ENCODE peak calls at places on chromosomes 6 and 20, in seven cellular contexts. One of them, this sample, is unnamed. For H3K4me1, the result is how much of the 10 kb centered on the place peaks cover.

GRCh38 chr6:33116417-33116816 is 40.6 kb downstream of the HLA-DPB1 start:
- DNase-seq in H9: peak
- DNase-seq in CD8-positive, alpha-beta T cell: no peak
- DNase-seq in BE2C: no peak
- DNase-seq in uterus: no peak
- DNase-seq in astrocyte: no peak
- DNase-seq in cardiac muscle cell: peak
- DNase-seq in this sample: no peak

GRCh38 chr20:31740208-31740607 is 1.1 kb downstream of the TPX2 start:
- DNase-seq in uterus: no peak
- DNase-seq in astrocyte: peak
- DNase-seq in cardiac muscle cell: no peak
- DNase-seq in BE2C: no peak
- DNase-seq in CD8-positive, alpha-beta T cell: no peak
- DNase-seq in H9: no peak
- DNase-seq in this sample: no peak

GRCh38 chr6:148969679-148970078 is 222.8 kb downstream of the UST start:
- DNase-seq in H9: no peak
- DNase-seq in astrocyte: peak
- DNase-seq in BE2C: no peak
- DNase-seq in uterus: no peak
- DNase-seq in cardiac muscle cell: no peak
- DNase-seq in CD8-positive, alpha-beta T cell: no peak
- DNase-seq in this sample: no peak

GRCh38 chr6:21953831-21954801 is 342.7 kb downstream of the PRL start:
- DNase-seq in BE2C: peak
- DNase-seq in astrocyte: peak
- DNase-seq in uterus: peak
- DNase-seq in H9: no peak
- DNase-seq in CD8-positive, alpha-beta T cell: no peak
- DNase-seq in cardiac muscle cell: peak
- DNase-seq in this sample: no peak

GRCh38 chr20:7667194-7667593 is 273.1 kb downstream of the HAO1 start:
- DNase-seq in uterus: no peak
- DNase-seq in CD8-positive, alpha-beta T cell: no peak
- DNase-seq in H9: no peak
- DNase-seq in BE2C: no peak
- DNase-seq in cardiac muscle cell: no peak
- DNase-seq in astrocyte: peak
- DNase-seq in this sample: no peak

GRCh38 chr6:84681693-84682326 is 82.6 kb downstream of the TBX18 start:
- DNase-seq in CD8-positive, alpha-beta T cell: no peak
- DNase-seq in BE2C: no peak
- DNase-seq in cardiac muscle cell: no peak
- DNase-seq in uterus: no peak
- DNase-seq in astrocyte: no peak
- DNase-seq in H9: no peak
- DNase-seq in this sample: no peak

GRCh38 chr20:62924567-62925419 is 1.5 kb downstream of the DIDO1 start:
- DNase-seq in BE2C: no peak
- DNase-seq in H9: no peak
- DNase-seq in CD8-positive, alpha-beta T cell: no peak
- DNase-seq in uterus: no peak
- DNase-seq in astrocyte: peak
- DNase-seq in cardiac muscle cell: no peak
- DNase-seq in this sample: no peak

GRCh38 chr6:144104898-144105487 is 9.6 kb upstream of the SF3B5 start:
- DNase-seq in uterus: no peak
- DNase-seq in astrocyte: peak
- DNase-seq in H9: no peak
- DNase-seq in CD8-positive, alpha-beta T cell: no peak
- DNase-seq in BE2C: peak
- DNase-seq in cardiac muscle cell: peak
- DNase-seq in this sample: peak

GRCh38 chr6:135743476-135743875 is 108.0 kb upstream of the PDE7B start:
- DNase-seq in BE2C: no peak
- DNase-seq in astrocyte: no peak
- DNase-seq in CD8-positive, alpha-beta T cell: no peak
- DNase-seq in cardiac muscle cell: no peak
- DNase-seq in H9: no peak
- DNase-seq in uterus: no peak
- DNase-seq in this sample: no peak

GRCh38 chr6:78670802-78671201 is 196.5 kb upstream of the IRAK1BP1 start:
- DNase-seq in cardiac muscle cell: no peak
- DNase-seq in uterus: no peak
- DNase-seq in astrocyte: no peak
- DNase-seq in CD8-positive, alpha-beta T cell: no peak
- DNase-seq in BE2C: no peak
- DNase-seq in H9: no peak
- DNase-seq in this sample: no peak

GRCh38 chr20:63898882-63899558 is 4.1 kb downstream of the DNAJC5 start:
- DNase-seq in CD8-positive, alpha-beta T cell: no peak
- DNase-seq in astrocyte: no peak
- DNase-seq in H9: no peak
- DNase-seq in cardiac muscle cell: no peak
- DNase-seq in BE2C: no peak
- DNase-seq in uterus: no peak
- DNase-seq in this sample: no peak

GRCh38 chr6:169831450-169832246 is 80.2 kb downstream of the ERMARD start:
- DNase-seq in BE2C: peak
- DNase-seq in astrocyte: peak
- DNase-seq in cardiac muscle cell: peak
- DNase-seq in H9: peak
- DNase-seq in CD8-positive, alpha-beta T cell: peak
- DNase-seq in uterus: peak
- DNase-seq in this sample: peak

GRCh38 chr20:45959956-45960630 is 11.9 kb downstream of the ZNF335 start:
- DNase-seq in H9: peak
- DNase-seq in CD8-positive, alpha-beta T cell: no peak
- DNase-seq in astrocyte: no peak
- DNase-seq in cardiac muscle cell: no peak
- DNase-seq in uterus: no peak
- DNase-seq in BE2C: no peak
- DNase-seq in this sample: no peak

GRCh38 chr20:22560817-22561216 is 23.6 kb downstream of the FOXA2 start:
- DNase-seq in astrocyte: no peak
- DNase-seq in BE2C: no peak
- DNase-seq in cardiac muscle cell: no peak
- DNase-seq in uterus: no peak
- DNase-seq in H9: peak
- DNase-seq in CD8-positive, alpha-beta T cell: no peak
- DNase-seq in this sample: no peak

GRCh38 chr20:17612287-17612974 is 42.6 kb downstream of the DSTN start:
- DNase-seq in BE2C: no peak
- DNase-seq in astrocyte: peak
- DNase-seq in cardiac muscle cell: no peak
- DNase-seq in CD8-positive, alpha-beta T cell: peak
- DNase-seq in H9: peak
- DNase-seq in uterus: no peak
- DNase-seq in this sample: no peak

GRCh38 chr6:22877946-22878705 is 308.8 kb downstream of the HDGFL1 start:
- DNase-seq in BE2C: no peak
- DNase-seq in H9: peak
- DNase-seq in CD8-positive, alpha-beta T cell: no peak
- DNase-seq in uterus: no peak
- DNase-seq in cardiac muscle cell: no peak
- DNase-seq in astrocyte: peak
- DNase-seq in this sample: no peak

DNA sequence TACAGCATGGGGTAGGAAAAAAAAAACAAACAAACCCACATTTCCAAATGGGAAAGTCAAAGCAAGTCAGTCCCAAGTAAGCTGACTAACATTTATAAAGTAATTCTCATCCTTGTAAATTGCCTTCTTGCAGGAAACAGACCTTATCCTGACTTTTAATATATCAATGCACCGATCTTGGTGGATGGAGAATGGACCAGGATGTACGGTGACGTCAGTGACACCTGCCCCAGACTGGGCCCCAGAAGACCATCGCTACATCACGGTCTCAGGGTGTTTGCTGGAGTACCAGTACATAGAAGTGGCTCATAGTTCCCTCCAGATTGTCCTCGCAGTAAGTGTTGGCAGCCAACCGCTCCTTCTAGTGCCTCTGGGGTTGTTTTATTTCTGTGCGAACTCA is 304.2 kb upstream of the RNF217 start:
- DNase-seq in uterus: no peak
- DNase-seq in astrocyte: no peak
- DNase-seq in BE2C: no peak
- DNase-seq in H9: no peak
- DNase-seq in CD8-positive, alpha-beta T cell: no peak
- DNase-seq in cardiac muscle cell: no peak
- DNase-seq in this sample: no peak
- H3K4me1 ChIP-seq in uterus: under half
- H3K4me1 ChIP-seq in astrocyte: under half
- H3K4me1 ChIP-seq in BE2C: under half
- H3K4me1 ChIP-seq in H9: under half
- H3K4me1 ChIP-seq in CD8-positive, alpha-beta T cell: under half
- H3K4me1 ChIP-seq in cardiac muscle cell: under half
- H3K4me1 ChIP-seq in this sample: under half

GRCh38 chr6:44697333-44697732 is 309.8 kb downstream of the CDC5L start:
- DNase-seq in uterus: no peak
- DNase-seq in H9: peak
- DNase-seq in BE2C: no peak
- DNase-seq in CD8-positive, alpha-beta T cell: no peak
- DNase-seq in cardiac muscle cell: no peak
- DNase-seq in astrocyte: no peak
- DNase-seq in this sample: no peak

GRCh38 chr6:44698602-44699001 is 311.1 kb downstream of the CDC5L start:
- DNase-seq in cardiac muscle cell: no peak
- DNase-seq in astrocyte: no peak
- DNase-seq in uterus: no peak
- DNase-seq in H9: no peak
- DNase-seq in BE2C: no peak
- DNase-seq in CD8-positive, alpha-beta T cell: no peak
- DNase-seq in this sample: no peak

GRCh38 chr6:44699082-44699481 is 311.6 kb downstream of the CDC5L start:
- DNase-seq in BE2C: no peak
- DNase-seq in uterus: no peak
- DNase-seq in astrocyte: peak
- DNase-seq in cardiac muscle cell: no peak
- DNase-seq in CD8-positive, alpha-beta T cell: no peak
- DNase-seq in H9: no peak
- DNase-seq in this sample: no peak

GRCh38 chr6:44696099-44696498 is 308.6 kb downstream of the CDC5L start:
- DNase-seq in astrocyte: peak
- DNase-seq in CD8-positive, alpha-beta T cell: no peak
- DNase-seq in BE2C: no peak
- DNase-seq in H9: peak
- DNase-seq in uterus: no peak
- DNase-seq in cardiac muscle cell: no peak
- DNase-seq in this sample: no peak

GRCh38 chr6:44696686-44697085 is 309.2 kb downstream of the CDC5L start:
- DNase-seq in uterus: no peak
- DNase-seq in BE2C: no peak
- DNase-seq in H9: no peak
- DNase-seq in astrocyte: no peak
- DNase-seq in cardiac muscle cell: no peak
- DNase-seq in CD8-positive, alpha-beta T cell: no peak
- DNase-seq in this sample: no peak
- H3K4me1 ChIP-seq in uterus: under half
- H3K4me1 ChIP-seq in BE2C: under half
- H3K4me1 ChIP-seq in H9: under half
- H3K4me1 ChIP-seq in astrocyte: under half
- H3K4me1 ChIP-seq in cardiac muscle cell: under half
- H3K4me1 ChIP-seq in CD8-positive, alpha-beta T cell: under half
- H3K4me1 ChIP-seq in this sample: under half

DNA sequence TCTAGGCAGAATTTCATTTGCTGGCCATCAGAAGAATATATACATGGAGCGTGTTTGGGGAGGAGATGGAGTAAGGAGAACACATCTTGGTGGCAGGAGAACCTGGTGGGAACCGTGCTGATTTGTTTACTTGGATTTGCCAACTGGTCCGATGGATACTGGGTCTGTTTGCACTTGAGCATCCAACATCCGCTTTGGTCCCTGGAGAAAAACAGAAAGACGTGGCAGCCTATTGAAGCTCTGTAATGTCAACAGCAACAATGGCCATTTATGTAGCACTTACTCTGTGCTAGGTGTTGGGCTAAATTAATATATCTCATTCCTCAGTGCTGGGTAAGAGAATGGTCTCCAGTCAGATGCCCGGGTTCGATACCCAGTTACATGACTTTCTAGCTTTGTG is 125.6 kb downstream of the BCAS1 start:
- DNase-seq in BE2C: no peak
- DNase-seq in uterus: no peak
- DNase-seq in CD8-positive, alpha-beta T cell: no peak
- DNase-seq in H9: no peak
- DNase-seq in cardiac muscle cell: no peak
- DNase-seq in astrocyte: no peak
- DNase-seq in this sample: no peak
- H3K4me1 ChIP-seq in BE2C: under half
- H3K4me1 ChIP-seq in uterus: under half
- H3K4me1 ChIP-seq in CD8-positive, alpha-beta T cell: under half
- H3K4me1 ChIP-seq in H9: under half
- H3K4me1 ChIP-seq in cardiac muscle cell: under half
- H3K4me1 ChIP-seq in astrocyte: under half
- H3K4me1 ChIP-seq in this sample: half or more

DNA sequence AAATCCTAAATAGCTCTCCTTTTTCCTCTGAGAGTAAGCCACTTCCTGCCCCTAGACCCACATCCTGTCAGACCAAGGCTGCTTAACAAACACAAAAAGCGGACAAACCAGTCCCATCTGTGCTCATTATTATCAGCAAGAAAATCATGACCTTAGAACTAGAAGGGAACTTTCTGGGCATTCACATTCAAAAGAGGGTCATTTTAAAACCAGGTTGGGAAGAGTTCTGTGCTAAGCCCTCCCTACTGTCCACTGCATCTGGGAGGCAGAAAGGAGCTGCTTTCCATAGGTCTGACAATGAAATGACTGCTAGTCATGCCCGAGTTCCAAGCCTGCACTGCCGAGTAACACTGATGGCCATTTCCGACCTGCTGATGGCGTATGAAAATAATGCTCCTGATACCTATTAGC is 15.4 kb downstream of the EZR start:
- DNase-seq in BE2C: no peak
- DNase-seq in astrocyte: no peak
- DNase-seq in H9: no peak
- DNase-seq in uterus: no peak
- DNase-seq in cardiac muscle cell: no peak
- DNase-seq in CD8-positive, alpha-beta T cell: no peak
- DNase-seq in this sample: no peak
- H3K4me1 ChIP-seq in BE2C: under half
- H3K4me1 ChIP-seq in astrocyte: under half
- H3K4me1 ChIP-seq in H9: under half
- H3K4me1 ChIP-seq in uterus: under half
- H3K4me1 ChIP-seq in cardiac muscle cell: half or more
- H3K4me1 ChIP-seq in CD8-positive, alpha-beta T cell: half or more
- H3K4me1 ChIP-seq in this sample: half or more

DNA sequence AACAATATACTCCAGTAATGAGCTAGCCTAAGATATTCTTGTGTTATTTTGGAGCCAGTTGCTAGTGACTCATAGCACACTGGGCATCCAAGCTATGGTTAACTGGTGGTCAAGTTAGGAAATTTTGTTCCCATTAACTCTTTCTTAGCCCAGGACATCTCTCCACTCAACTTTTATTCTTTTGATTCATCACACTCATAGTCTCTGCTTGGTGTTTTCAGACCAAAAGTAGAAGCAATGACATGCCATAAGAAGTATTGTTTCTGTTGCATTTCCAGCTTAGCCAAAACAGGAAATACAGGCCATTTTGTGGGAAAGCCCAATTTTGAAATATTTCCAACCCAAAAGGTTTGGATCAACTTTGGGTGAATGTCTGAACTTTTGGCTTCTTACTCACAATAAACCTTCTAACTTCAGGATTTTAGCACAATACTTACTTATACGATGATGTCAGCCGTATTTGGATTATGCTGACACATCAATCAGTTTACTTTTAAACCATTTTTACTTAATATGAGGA is 31.6 kb upstream of the CCN2 start:
- DNase-seq in CD8-positive, alpha-beta T cell: no peak
- DNase-seq in astrocyte: peak
- DNase-seq in BE2C: no peak
- DNase-seq in H9: no peak
- DNase-seq in uterus: no peak
- DNase-seq in cardiac muscle cell: no peak
- DNase-seq in this sample: no peak
- H3K4me1 ChIP-seq in CD8-positive, alpha-beta T cell: under half
- H3K4me1 ChIP-seq in astrocyte: under half
- H3K4me1 ChIP-seq in BE2C: under half
- H3K4me1 ChIP-seq in H9: under half
- H3K4me1 ChIP-seq in uterus: under half
- H3K4me1 ChIP-seq in cardiac muscle cell: under half
- H3K4me1 ChIP-seq in this sample: under half

This sample was measured in tibial nerve.